ENCODE peak calls at places on chromosomes 5 and 9, in six cellular contexts. J, D, P, T, B and Y are unnamed samples.

GRCh38 chr5:108567429-108567828 is 180.3 kb upstream of the FER start:
- DNase-seq in J (no peak), D (no peak), P (no peak), T (no peak), B (no peak), Y (no peak)

GRCh38 chr9:88411471-88411870 is 23.2 kb downstream of the SPIN1 start:
- DNase-seq in J (no peak), D (no peak), P (no peak), T (no peak), B (no peak), Y (no peak)

GRCh38 chr5:61401726-61402125 is 69.7 kb downstream of the ZSWIM6 start:
- DNase-seq in J (no peak), D (peak), P (no peak), T (no peak), B (no peak), Y (peak)

GRCh38 chr5:53087596-53087995 is 22.0 kb downstream of the MOCS2 start:
- DNase-seq in J (no peak), D (no peak), P (no peak), T (no peak), B (no peak), Y (no peak)

GRCh38 chr5:14174235-14174636 is 31.1 kb downstream of the TRIO start:
- DNase-seq in J (no peak), D (no peak), P (no peak), T (no peak), B (peak), Y (no peak)

GRCh38 chr9:34545497-34545896 is 22.7 kb upstream of the ENHO start:
- DNase-seq in J (no peak), D (no peak), P (no peak), T (no peak), B (no peak), Y (no peak)

GRCh38 chr5:10021248-10021647 is 228.4 kb downstream of the ATPSCKMT start:
- DNase-seq in J (no peak), D (no peak), P (no peak), T (no peak), B (no peak), Y (no peak)

GRCh38 chr9:93188426-93189368 is 4.8 kb downstream of the WNK2 start:
- DNase-seq in J (peak), D (no peak), P (no peak), T (no peak), B (no peak), Y (no peak)

GRCh38 chr5:135504376-135504775 is 31.4 kb downstream of the NEUROG1 start:
- DNase-seq in J (no peak), D (no peak), P (no peak), T (no peak), B (no peak), Y (no peak)

GRCh38 chr5:50655067-50655809 is 11.2 kb upstream of the PARP8 start:
- DNase-seq in J (no peak), D (no peak), P (no peak), T (no peak), B (no peak), Y (no peak)

GRCh38 chr5:123882946-123883345 is 371.0 kb downstream of the CSNK1G3 start:
- DNase-seq in J (no peak), D (no peak), P (no peak), T (no peak), B (peak), Y (no peak)

GRCh38 chr5:176620333-176620981 is 9.9 kb downstream of the SNCB start:
- DNase-seq in J (no peak), D (peak), P (no peak), T (no peak), B (no peak), Y (no peak)

GRCh38 chr9:100674419-100675122 is 96.7 kb downstream of the CAVIN4 start:
- DNase-seq in J (no peak), D (peak), P (no peak), T (peak), B (no peak), Y (no peak)

GRCh38 chr5:178130576-178131445 is at the start of gene RMND5B:
- DNase-seq in J (peak), D (peak), P (peak), T (peak), B (peak), Y (peak)

GRCh38 chr5:175873090-175873454 is 1.7 kb downstream of the CPLX2 start:
- DNase-seq in J (peak), D (no peak), P (no peak), T (no peak), B (peak), Y (no peak)

GRCh38 chr5:61731267-61731945 is 399.3 kb downstream of the ZSWIM6 start:
- DNase-seq in J (no peak), D (no peak), P (no peak), T (no peak), B (no peak), Y (no peak)

GRCh38 chr5:120457839-120458507 is 6.1 kb upstream of the PRR16 start:
- DNase-seq in J (peak), D (peak), P (peak), T (peak), B (no peak), Y (peak)

GRCh38 chr9:113650207-113651131 is 186.9 kb downstream of the RGS3 start:
- DNase-seq in J (no peak), D (peak), P (no peak), T (no peak), B (no peak), Y (peak)

GRCh38 chr5:124330595-124330994 is 415.8 kb downstream of the ZNF608 start:
- DNase-seq in J (no peak), D (peak), P (no peak), T (no peak), B (no peak), Y (peak)

GRCh38 chr5:14357441-14357840 is 214.3 kb downstream of the TRIO start:
- DNase-seq in J (no peak), D (no peak), P (no peak), T (no peak), B (no peak), Y (no peak)

GRCh38 chr9:116574027-116574679 is 113.0 kb upstream of the TRIM32 start:
- DNase-seq in J (no peak), D (no peak), P (no peak), T (no peak), B (peak), Y (no peak)

GRCh38 chr5:132099073-132099748 is 25.6 kb downstream of the CSF2 start:
- DNase-seq in J (no peak), D (peak), P (no peak), T (no peak), B (no peak), Y (no peak)

GRCh38 chr9:37938121-37938906 is 34.4 kb upstream of the SLC25A51 start:
- DNase-seq in J (peak), D (peak), P (no peak), T (no peak), B (peak), Y (peak)

DNA sequence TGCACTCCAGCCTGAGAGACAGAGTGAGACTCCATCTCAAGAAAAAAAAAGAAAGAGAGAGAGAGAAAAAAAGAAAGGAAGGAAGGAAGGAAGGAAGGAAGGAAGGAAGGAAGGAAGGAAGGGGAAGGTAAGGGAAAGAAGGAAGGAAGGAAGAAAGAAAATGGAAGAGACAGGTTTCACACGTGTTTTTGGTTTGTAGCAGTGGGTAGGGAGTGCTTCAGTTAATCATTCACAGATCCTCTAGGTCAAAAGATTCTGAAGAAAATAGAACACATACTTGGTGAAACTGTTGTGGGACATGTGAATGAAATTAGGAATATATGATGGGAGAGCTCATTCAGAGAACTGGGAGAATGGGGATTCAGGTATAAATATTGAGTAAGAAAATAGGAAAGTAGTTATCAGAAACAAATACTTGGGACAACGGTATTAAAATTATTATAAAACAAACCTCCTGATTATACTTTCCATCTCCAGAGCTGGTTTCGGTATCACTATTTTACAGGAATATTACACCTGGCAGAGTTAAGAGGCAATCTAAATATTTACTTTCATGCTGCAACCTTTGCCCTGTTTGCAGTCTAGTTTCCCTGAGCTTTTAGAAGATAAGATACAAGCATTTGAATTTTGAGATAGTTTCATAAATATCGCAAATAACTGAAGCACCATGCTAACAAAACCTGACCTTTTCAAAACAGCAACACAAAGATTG is 37.2 kb downstream of the MARVELD2 start:
- DNase-seq in J (no peak), D (no peak), P (no peak), T (no peak), B (no peak), Y (peak)
- H3K9ac ChIP-seq in J (no peak), D (no peak), P (no peak), T (no peak), B (no peak), Y (no peak)

GRCh38 chr5:138465288-138466057 is at the start of gene EGR1:
- DNase-seq in J (peak), D (peak), P (peak), T (peak), B (peak), Y (peak)

GRCh38 chr5:138464388-138465287 is 641 bp upstream of the EGR1 start:
- DNase-seq in J (peak), D (peak), P (peak), T (peak), B (peak), Y (peak)

GRCh38 chr5:138466058-138466899 is 1.0 kb downstream of the EGR1 start:
- DNase-seq in J (no peak), D (peak), P (no peak), T (no peak), B (peak), Y (no peak)

GRCh38 chr5:138463335-138464017 is 1.8 kb upstream of the EGR1 start:
- DNase-seq in J (peak), D (peak), P (no peak), T (no peak), B (peak), Y (no peak)

GRCh38 chr5:138464018-138464387 is 1.3 kb upstream of the EGR1 start:
- DNase-seq in J (peak), D (peak), P (peak), T (peak), B (peak), Y (peak)
- TF ChIP-seq EZH2phosphoT487 in J (no peak), D (no peak), P (no peak), T (no peak), B (no peak), Y (no peak)

GRCh38 chr5:158988987-158989624 is 110.6 kb downstream of the EBF1 start:
- DNase-seq in J (no peak), D (no peak), P (no peak), T (no peak), B (no peak), Y (no peak)

GRCh38 chr5:158990979-158991378 is 108.7 kb downstream of the EBF1 start:
- DNase-seq in J (no peak), D (no peak), P (no peak), T (no peak), B (no peak), Y (no peak)

GRCh38 chr5:158987231-158987630 is 112.5 kb downstream of the EBF1 start:
- DNase-seq in J (no peak), D (no peak), P (no peak), T (no peak), B (no peak), Y (no peak)

GRCh38 chr5:158979749-158980521 is 119.8 kb downstream of the EBF1 start:
- DNase-seq in J (peak), D (peak), P (no peak), T (no peak), B (no peak), Y (peak)

DNA sequence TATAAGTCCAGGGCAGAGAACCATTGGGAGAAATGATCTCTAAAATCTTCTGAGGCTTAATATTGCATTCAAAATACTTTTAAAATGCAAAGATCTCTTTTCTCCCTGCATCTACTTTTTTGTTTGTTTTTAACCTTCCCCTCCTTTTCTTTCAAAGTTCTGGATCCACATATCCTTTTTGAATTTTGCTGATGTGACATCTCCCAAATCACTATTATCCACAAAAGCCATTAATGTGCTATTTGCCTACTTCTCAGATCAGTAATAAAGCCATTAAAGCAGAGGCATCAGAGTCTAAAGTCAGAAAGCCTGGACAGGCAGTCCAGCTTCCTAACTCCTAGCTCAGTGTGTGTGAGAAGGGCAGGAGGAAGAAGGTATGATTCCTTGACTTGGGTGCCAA is 114.2 kb downstream of the EBF1 start:
- DNase-seq in J (no peak), D (no peak), P (no peak), T (no peak), B (no peak), Y (no peak)
- H3K9ac ChIP-seq in J (no peak), D (no peak), P (no peak), T (no peak), B (no peak), Y (no peak)

GRCh38 chr9:83988411-83988810 is 7.8 kb downstream of the RMI1 start:
- DNase-seq in J (no peak), D (no peak), P (no peak), T (no peak), B (no peak), Y (no peak)

GRCh38 chr9:83992901-83993300 is 12.3 kb downstream of the RMI1 start:
- DNase-seq in J (no peak), D (no peak), P (no peak), T (no peak), B (no peak), Y (no peak)

GRCh38 chr9:83991355-83991754 is 10.8 kb downstream of the RMI1 start:
- DNase-seq in J (no peak), D (no peak), P (no peak), T (no peak), B (no peak), Y (no peak)

GRCh38 chr9:83996126-83996525 is 15.5 kb downstream of the RMI1 start:
- DNase-seq in J (no peak), D (no peak), P (no peak), T (no peak), B (no peak), Y (no peak)

DNA sequence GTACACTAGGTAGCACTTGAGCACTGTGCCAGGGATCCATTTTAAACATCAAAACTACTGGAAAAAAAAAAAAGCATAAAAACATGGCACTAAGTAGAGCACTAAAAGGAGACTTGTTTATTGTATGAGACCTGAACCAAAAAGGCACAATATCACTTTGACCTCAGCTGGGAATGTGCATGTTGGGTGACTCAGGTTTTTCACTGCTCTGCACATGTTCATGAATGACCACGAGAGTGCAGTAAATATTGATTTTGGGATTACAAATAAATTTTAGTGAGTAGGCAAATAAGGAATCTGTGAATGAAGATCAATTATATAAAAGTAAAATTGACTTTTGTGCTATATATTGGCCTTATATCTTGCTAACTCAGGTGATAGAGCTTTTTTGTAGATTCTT is 11.8 kb downstream of the RMI1 start:
- DNase-seq in J (no peak), D (peak), P (no peak), T (no peak), B (no peak), Y (peak)
- TF ChIP-seq EZH2phosphoT487 in J (no peak), D (no peak), P (no peak), T (no peak), B (no peak), Y (no peak)

GRCh38 chr9:76677481-76678055 is 86.7 kb upstream of the PCA3 start:
- DNase-seq in J (no peak), D (peak), P (no peak), T (no peak), B (no peak), Y (no peak)

GRCh38 chr9:76681556-76681955 is 82.7 kb upstream of the PCA3 start:
- DNase-seq in J (no peak), D (no peak), P (no peak), T (no peak), B (no peak), Y (no peak)

GRCh38 chr9:76676857-76677256 is 87.4 kb upstream of the PCA3 start:
- DNase-seq in J (no peak), D (no peak), P (no peak), T (no peak), B (no peak), Y (no peak)

GRCh38 chr9:76684213-76684612 is 80.0 kb upstream of the PCA3 start:
- DNase-seq in J (no peak), D (no peak), P (no peak), T (no peak), B (no peak), Y (no peak)

GRCh38 chr9:76680716-76681431 is 83.4 kb upstream of the PCA3 start:
- DNase-seq in J (no peak), D (peak), P (no peak), T (peak), B (no peak), Y (no peak)
- H3K9ac ChIP-seq in J (no peak), D (no peak), P (no peak), T (no peak), B (peak), Y (no peak)

GRCh38 chr5:150281987-150282386 is 7.6 kb downstream of the CAMK2A start:
- DNase-seq in J (no peak), D (no peak), P (no peak), T (no peak), B (no peak), Y (no peak)

GRCh38 chr5:150277043-150277442 is 12.5 kb downstream of the CAMK2A start:
- DNase-seq in J (no peak), D (no peak), P (no peak), T (no peak), B (no peak), Y (no peak)

GRCh38 chr5:150278046-150278760 is 11.4 kb downstream of the CAMK2A start:
- DNase-seq in J (no peak), D (peak), P (no peak), T (no peak), B (no peak), Y (no peak)

GRCh38 chr5:150279618-150280017 is 10.0 kb downstream of the CAMK2A start:
- DNase-seq in J (no peak), D (no peak), P (no peak), T (no peak), B (peak), Y (no peak)

DNA sequence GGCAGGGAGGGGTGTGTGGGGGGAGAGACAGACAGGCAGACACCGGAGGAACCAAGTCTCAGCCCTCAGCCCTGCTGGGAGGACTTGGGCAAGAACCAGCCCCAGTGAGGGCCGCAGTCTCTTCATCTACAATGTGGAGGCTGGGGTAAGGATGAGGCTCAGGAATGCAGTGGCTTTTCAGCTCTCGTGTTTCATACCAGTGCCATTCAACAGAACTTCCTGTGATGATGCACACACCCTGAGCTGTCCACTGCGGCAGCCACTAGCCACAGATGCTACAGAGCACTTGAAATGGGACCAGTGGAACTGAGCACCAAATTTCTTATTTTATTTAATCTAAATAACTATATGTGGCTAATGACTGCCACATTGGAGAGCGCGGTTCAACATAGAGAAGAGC is 10.7 kb downstream of the CAMK2A start:
- DNase-seq in J (no peak), D (peak), P (no peak), T (no peak), B (no peak), Y (peak)
- TF ChIP-seq EZH2phosphoT487 in J (no peak), D (no peak), P (no peak), T (no peak), B (no peak), Y (no peak)

GRCh38 chr9:118223111-118223510 is 518.9 kb downstream of the TLR4 start:
- DNase-seq in J (no peak), D (no peak), P (no peak), T (no peak), B (no peak), Y (no peak)

DNA sequence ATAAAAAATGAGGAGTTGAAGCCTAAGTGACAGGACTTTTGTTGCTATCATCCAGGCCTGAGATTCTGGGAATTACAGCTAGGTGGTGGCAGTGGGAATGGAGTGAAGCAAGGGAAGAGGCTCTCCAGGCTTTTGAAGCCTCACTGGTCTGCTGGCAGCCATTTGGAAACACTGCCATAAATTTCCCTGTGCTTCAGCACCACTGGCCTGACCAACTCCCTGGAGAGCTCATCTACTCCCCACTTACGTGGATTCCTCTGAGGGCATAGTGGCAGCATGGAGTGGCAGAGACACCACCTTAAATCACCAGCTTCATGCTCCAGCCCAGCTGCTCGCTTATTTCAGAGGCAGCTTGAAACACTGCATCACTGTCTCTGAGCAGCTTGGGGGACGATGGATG is 518.2 kb downstream of the TLR4 start:
- DNase-seq in J (peak), D (no peak), P (no peak), T (no peak), B (no peak), Y (no peak)
- H3K9ac ChIP-seq in J (no peak), D (no peak), P (no peak), T (no peak), B (no peak), Y (no peak)

GRCh38 chr5:56358046-56358445 is 124.9 kb upstream of the ANKRD55 start:
- DNase-seq in J (no peak), D (no peak), P (no peak), T (no peak), B (no peak), Y (no peak)

GRCh38 chr5:56354836-56355235 is 121.7 kb upstream of the ANKRD55 start:
- DNase-seq in J (no peak), D (no peak), P (no peak), T (no peak), B (no peak), Y (no peak)

GRCh38 chr5:56357426-56357825 is 124.3 kb upstream of the ANKRD55 start:
- DNase-seq in J (no peak), D (no peak), P (no peak), T (no peak), B (no peak), Y (no peak)

GRCh38 chr5:56356876-56357160 is 123.7 kb upstream of the ANKRD55 start:
- DNase-seq in J (no peak), D (no peak), P (no peak), T (no peak), B (no peak), Y (no peak)

GRCh38 chr5:56356121-56356875 is 123.2 kb upstream of the ANKRD55 start:
- DNase-seq in J (no peak), D (peak), P (no peak), T (no peak), B (no peak), Y (no peak)
- TF ChIP-seq EZH2phosphoT487 in J (no peak), D (no peak), P (no peak), T (no peak), B (no peak), Y (no peak)